ENCODE peak calls at places on chromosomes 12 and 14, in six cellular contexts. F is fibroblast of the conjunctiva, G is germinal center, P is NCI-H510A, D is GM13976, K is NCI-H2171 treated with DMSO at 0.1 percent for 48 hours. O is an unnamed sample.

GRCh38 chr14:96067985-96068930 is 29.1 kb downstream of the C14orf132 start:
- DNase-seq in F (no peak), G (no peak), P (no peak), D (no peak), K (no peak), O (no peak)

GRCh38 chr12:65025070-65025469 is 96.0 kb downstream of the WIF1 start:
- DNase-seq in F (no peak), G (no peak), P (no peak), D (no peak), K (no peak), O (no peak)

GRCh38 chr12:28793767-28794166 is 355.3 kb upstream of the FAR2 start:
- DNase-seq in F (no peak), G (no peak), P (no peak), D (no peak), K (no peak), O (no peak)

GRCh38 chr12:54369597-54370217 is 5.4 kb upstream of the GPR84 start:
- DNase-seq in F (no peak), G (no peak), P (no peak), D (no peak), K (no peak), O (no peak)

GRCh38 chr12:1594295-1595025 is at the start of gene FBXL14:
- DNase-seq in F (peak), G (peak), P (peak), D (peak), K (peak), O (peak)

GRCh38 chr14:60724080-60724618 is at the start of gene SIX4:
- DNase-seq in F (peak), G (peak), P (peak), D (peak), K (peak), O (peak)

GRCh38 chr14:77369280-77369679 is 7.6 kb downstream of the TMED8 start:
- DNase-seq in F (no peak), G (no peak), P (no peak), D (no peak), K (no peak), O (peak)

GRCh38 chr12:87253157-87253556 is 776.0 kb downstream of the C12orf50 start:
- DNase-seq in F (peak), G (no peak), P (no peak), D (no peak), K (no peak), O (no peak)

GRCh38 chr12:93838180-93838579 is 161.0 kb downstream of the CRADD start:
- DNase-seq in F (no peak), G (no peak), P (no peak), D (no peak), K (no peak), O (no peak)

GRCh38 chr12:65540140-65540539 is 261.7 kb downstream of the MSRB3 start:
- DNase-seq in F (no peak), G (no peak), P (no peak), D (no peak), K (no peak), O (no peak)

GRCh38 chr12:112676526-112676925 is 115.0 kb upstream of the RPH3A start:
- DNase-seq in F (no peak), G (no peak), P (no peak), D (no peak), K (no peak), O (no peak)

GRCh38 chr12:5171701-5172100 is 128.0 kb downstream of the KCNA5 start:
- DNase-seq in F (no peak), G (no peak), P (no peak), D (peak), K (peak), O (peak)

GRCh38 chr12:182381-182883 is 31.5 kb downstream of the SLC6A12 start:
- DNase-seq in F (no peak), G (no peak), P (no peak), D (no peak), K (no peak), O (no peak)

GRCh38 chr12:97903356-97903755 is 440.8 kb downstream of the RMST start:
- DNase-seq in F (no peak), G (no peak), P (no peak), D (no peak), K (no peak), O (no peak)

GRCh38 chr12:112148031-112148513 is 22.7 kb downstream of the TRAFD1 start:
- DNase-seq in F (peak), G (no peak), P (no peak), D (peak), K (no peak), O (no peak)

O was measured in OCI-LY7.